ENCODE peak calls at places on chromosomes 11 and 22, in four cellular contexts. Y is esophagus squamous epithelium, J is testis, B is stomach. C is an unnamed sample.

GRCh38 chr11:16186680-16187079 is 169.7 kb downstream of the SOX6 start:
- DNase-seq in B (no peak), J (no peak), Y (no peak), C (no peak)

GRCh38 chr11:126476977-126477376 is 121.5 kb downstream of the ST3GAL4 start:
- DNase-seq in B (no peak), J (no peak), Y (no peak), C (no peak)

GRCh38 chr11:57499413-57499982 is 16.0 kb downstream of the SLC43A1 start:
- DNase-seq in Y (peak; percentile 36), J (peak; percentile 98), B (peak; percentile 97), C (peak; percentile 97)

GRCh38 chr22:27088026-27088425 is 430.6 kb downstream of the MIAT start:
- DNase-seq in B (no peak), J (no peak), Y (no peak), C (no peak)

GRCh38 chr11:17298302-17298701 is 21.8 kb downstream of the NUCB2 start:
- DNase-seq in J (no peak), Y (no peak), B (no peak), C (no peak)

GRCh38 chr11:130403301-130403804 is 25.1 kb downstream of the ADAMTS8 start:
- DNase-seq in J (no peak), Y (no peak), B (no peak), C (peak; percentile 69)

GRCh38 chr22:21797444-21798221 is 62.0 kb upstream of the YPEL1 start:
- DNase-seq in B (no peak), J (no peak), Y (no peak), C (peak; percentile 4)

GRCh38 chr11:70302086-70302752 is 31.7 kb downstream of the PPFIA1 start:
- DNase-seq in B (no peak), J (no peak), Y (no peak), C (no peak)

GRCh38 chr22:45638197-45638596 is 33.4 kb upstream of the ATXN10 start:
- DNase-seq in J (no peak), B (no peak), Y (no peak), C (no peak)

GRCh38 chr11:73229321-73230275 is 11.5 kb downstream of the P2RY2 start:
- DNase-seq in J (no peak), B (no peak), Y (no peak), C (no peak)

GRCh38 chr11:114228401-114229061 is 67.7 kb upstream of the NNMT start:
- DNase-seq in Y (no peak), J (no peak), B (no peak), C (no peak)

GRCh38 chr11:26204839-26205238 is 127.1 kb upstream of the ANO3 start:
- DNase-seq in B (no peak), Y (no peak), J (no peak), C (no peak)

GRCh38 chr11:125342281-125342980 is 153.6 kb downstream of the FEZ1 start:
- DNase-seq in Y (no peak), J (no peak), B (no peak), C (no peak)

GRCh38 chr22:42905702-42906183 is 48.7 kb upstream of the ARFGAP3 start:
- DNase-seq in J (no peak), B (peak; percentile 87), Y (no peak), C (no peak)

GRCh38 chr11:69669486-69669885 is 5.7 kb downstream of the LTO1 start:
- DNase-seq in B (no peak), Y (no peak), J (no peak), C (no peak)

GRCh38 chr22:41517172-41518047 is 26.9 kb downstream of the POLR3H start:
- DNase-seq in Y (no peak), B (peak; percentile 86), J (peak; percentile 85), C (peak; percentile 81)

GRCh38 chr22:49255741-49256318 is 571.8 kb downstream of the BRD1 start:
- DNase-seq in J (no peak), B (peak; percentile 15), Y (no peak), C (no peak)

GRCh38 chr22:23217171-23218052 is 37.1 kb downstream of the BCR start:
- DNase-seq in Y (no peak), J (peak; percentile 63), B (no peak), C (no peak)

GRCh38 chr11:69799582-69799981 is 19.6 kb downstream of the FGF3 start:
- DNase-seq in Y (no peak), B (no peak), J (peak; percentile 49), C (no peak)

GRCh38 chr11:66624450-66624849 is 8.0 kb downstream of the RBM14 start:
- DNase-seq in Y (no peak), J (no peak), B (no peak), C (no peak)

GRCh38 chr11:76782526-76783293 is 446 bp upstream of the TSKU start:
- DNase-seq in J (peak; percentile 92), B (peak; percentile 82), Y (no peak), C (peak; percentile 91)

GRCh38 chr11:94751216-94751612 is 16.9 kb upstream of the AMOTL1 start:
- DNase-seq in Y (no peak), B (no peak), J (no peak), C (no peak)

GRCh38 chr22:32752868-32753520 is 48.5 kb upstream of the TIMP3 start:
- DNase-seq in B (no peak), J (no peak), Y (no peak), C (no peak)

GRCh38 chr11:15805726-15806125 is 550.6 kb downstream of the SOX6 start:
- DNase-seq in Y (no peak), J (no peak), B (no peak), C (no peak)

GRCh38 chr11:12800032-12800671 is 125.9 kb downstream of the TEAD1 start:
- DNase-seq in J (no peak), Y (no peak), B (peak; percentile 63), C (no peak)

GRCh38 chr11:122796128-122796717 is 42.1 kb upstream of the CRTAM start:
- DNase-seq in B (peak; percentile 60), J (peak; percentile 63), Y (no peak), C (no peak)

GRCh38 chr11:122791836-122792235 is 46.5 kb upstream of the CRTAM start:
- DNase-seq in B (no peak), Y (no peak), J (peak; percentile 33), C (no peak)

GRCh38 chr11:122793500-122793899 is 44.8 kb upstream of the CRTAM start:
- DNase-seq in J (no peak), B (no peak), Y (no peak), C (no peak)

GRCh38 chr11:122797651-122798050 is 40.6 kb upstream of the CRTAM start:
- DNase-seq in Y (no peak), B (no peak), J (no peak), C (no peak)

GRCh38 chr11:122795281-122795680 is 43.0 kb upstream of the CRTAM start:
- DNase-seq in B (no peak), J (no peak), Y (no peak), C (no peak)
- H3K4me3 ChIP-seq in B (no peak overlapping the region), J (no peak overlapping the region), Y (no peak overlapping the region), C (no peak overlapping the region)

GRCh38 chr11:84899740-84900139 is 727.4 kb downstream of the DLG2 start:
- DNase-seq in B (no peak), J (no peak), Y (no peak), C (no peak)
- TF ChIP-seq CTCF in B (no peak), J (no peak), Y (no peak), C (no peak)

DNA sequence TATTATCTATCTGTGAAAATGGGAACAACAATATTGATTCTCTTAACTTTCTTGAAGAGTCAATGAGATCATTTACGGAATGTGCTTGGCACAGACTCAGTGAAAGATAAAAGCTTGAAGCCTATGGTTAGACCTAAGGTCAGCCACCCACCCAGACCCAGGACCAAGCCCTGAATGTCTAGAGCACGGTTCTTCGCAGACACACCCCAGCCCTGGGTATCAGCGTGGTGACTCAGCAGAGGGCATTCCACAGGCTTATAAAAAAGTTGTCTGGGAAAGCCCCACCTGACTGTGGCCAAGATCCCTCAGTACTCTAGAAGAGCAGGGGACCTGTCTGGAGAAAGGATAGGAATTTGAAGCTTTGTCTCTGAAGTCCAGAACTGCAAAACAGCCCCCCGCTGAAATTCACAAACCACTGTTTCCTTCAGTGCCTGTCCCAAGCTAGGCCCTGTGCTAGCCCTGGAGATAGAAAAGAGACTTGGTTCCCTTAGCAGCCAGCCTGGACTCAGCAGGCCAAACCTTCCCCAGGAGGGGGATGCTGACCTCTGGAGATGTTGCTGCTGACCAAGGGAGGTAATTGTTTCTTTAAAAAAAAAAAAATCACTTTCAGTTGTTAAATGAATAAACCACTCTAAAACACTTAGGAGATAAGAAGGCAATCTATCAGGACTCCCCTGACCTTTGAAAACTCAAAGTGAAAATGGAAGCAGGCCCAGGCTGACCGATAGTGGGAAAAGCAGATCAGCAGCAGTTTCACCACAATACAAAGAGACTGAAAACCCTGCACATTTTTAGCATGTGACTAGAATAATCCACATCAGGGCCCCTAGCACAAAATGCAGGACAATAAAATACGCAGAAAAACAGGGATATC is 114.0 kb downstream of the ABTB2 start:
- DNase-seq in J (no peak), Y (no peak), B (peak; percentile 56), C (no peak)
- H3K4me3 ChIP-seq in J (no peak overlapping the region), Y (no peak overlapping the region), B (no peak overlapping the region), C (no peak overlapping the region)

DNA sequence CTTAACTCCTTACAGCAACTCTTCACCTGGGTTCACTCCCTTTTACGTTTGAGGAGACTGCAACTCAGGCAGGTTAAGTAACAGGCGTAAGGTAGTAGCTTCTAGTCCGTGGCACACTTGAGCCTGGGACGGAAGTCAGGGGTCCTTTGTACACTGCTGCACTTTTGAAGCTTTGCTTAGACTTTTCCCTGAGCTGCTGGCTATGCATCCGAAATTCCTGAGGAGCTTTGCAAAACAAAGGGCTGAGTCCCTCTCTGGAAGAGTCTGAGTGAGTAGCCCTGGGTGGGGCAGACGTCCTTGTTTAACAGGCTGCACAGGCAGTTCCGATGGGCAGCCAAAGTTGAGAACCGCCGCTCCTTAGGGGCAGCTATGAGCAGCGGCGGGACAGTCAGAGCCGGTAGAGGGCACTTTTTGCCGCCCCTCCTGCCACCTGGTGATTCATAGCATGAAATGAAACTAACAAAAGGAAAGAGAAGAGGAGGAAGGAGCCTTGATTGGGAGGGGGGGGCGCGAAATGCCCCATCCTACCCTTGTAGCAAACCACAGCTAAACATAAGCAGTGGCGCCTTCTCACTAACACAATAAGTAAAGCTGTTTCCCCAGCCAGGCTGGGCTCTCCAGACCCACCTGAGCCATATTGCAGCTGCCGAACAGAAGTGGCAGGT is 1.4 kb downstream of the TMEM109 start:
- DNase-seq in B (peak; percentile 77), J (peak; percentile 76), Y (no peak), C (peak; percentile 88)
- TF ChIP-seq CTCF in B (peak; percentile 24), J (no peak), Y (peak; percentile 14), C (no peak)

GRCh38 chr22:37266581-37267127 is 15.7 kb upstream of the CYTH4 start:
- DNase-seq in B (no peak), J (no peak), Y (no peak), C (no peak)
- H3K4me3 ChIP-seq in B (peak overlapping the region; percentile 43), J (no peak overlapping the region), Y (no peak overlapping the region), C (peak overlapping the region; percentile 36)

DNA sequence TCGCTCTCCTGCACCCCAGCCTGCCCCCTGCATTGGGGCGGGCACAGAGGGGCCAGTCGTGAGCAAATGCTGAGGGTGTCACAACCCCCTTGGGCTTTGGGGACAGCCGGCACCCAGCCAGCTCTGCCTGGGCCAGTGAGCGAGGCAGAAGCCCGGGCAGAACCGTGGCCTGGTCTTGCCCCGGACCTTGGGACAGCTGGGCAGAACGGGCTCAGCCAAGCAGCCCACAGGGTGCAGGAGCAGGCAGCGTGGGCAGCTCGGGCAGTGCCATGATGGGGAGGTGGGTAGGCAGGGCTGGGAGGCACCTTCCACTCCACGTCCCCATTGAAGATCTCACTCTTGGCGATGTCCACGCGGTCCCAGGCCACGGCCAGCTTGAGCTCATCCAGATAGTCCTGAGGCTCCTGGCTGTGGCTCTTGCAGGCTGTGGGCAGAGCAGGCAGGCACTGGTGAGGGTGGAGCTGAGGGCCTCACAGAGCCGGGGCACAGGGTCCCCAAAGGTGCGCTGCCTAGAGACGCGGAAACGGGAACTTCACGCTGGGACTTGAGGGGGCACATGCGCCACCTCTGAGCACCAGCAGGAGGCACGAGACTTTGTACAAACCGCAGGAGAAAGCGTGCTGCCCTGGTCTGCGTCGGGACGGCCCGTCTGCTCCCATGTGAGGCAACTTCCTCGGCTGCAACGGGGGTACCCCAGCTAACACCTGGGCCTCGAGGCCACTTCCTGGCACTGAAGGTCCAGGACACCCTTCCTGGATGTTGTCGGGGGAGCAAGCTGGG is 15.2 kb downstream of the TSSC4 start:
- DNase-seq in J (no peak), Y (no peak), B (no peak), C (no peak)
- TF ChIP-seq CTCF in J (no peak), Y (no peak), B (no peak), C (no peak)

GRCh38 chr11:132822294-132822693 is 710.0 kb downstream of the OPCML start:
- DNase-seq in Y (no peak), B (no peak), J (no peak), C (no peak)
- H3K4me3 ChIP-seq in Y (no peak overlapping the region), B (no peak overlapping the region), J (no peak overlapping the region), C (no peak overlapping the region)

C was measured in right atrium auricular region.